ENCODE peak calls at places on chromosome 12, in six cellular contexts. R, H, D, I, K and T are unnamed samples.

GRCh38 chr12:100692502-100692901 is 102.1 kb upstream of the ANO4 start:
- DNase-seq in I (no peak), K (no peak), R (no peak), H (no peak), D (no peak), T (no peak)

GRCh38 chr12:108214486-108214885 is 85.4 kb downstream of the WSCD2 start:
- DNase-seq in I (peak), D (no peak), K (no peak), R (no peak), H (peak), T (no peak)

GRCh38 chr12:31491819-31492598 is 98.9 kb downstream of the DENND5B start:
- DNase-seq in R (no peak), K (no peak), D (peak), I (no peak), H (peak), T (no peak)

GRCh38 chr12:108750471-108751402 is 19.4 kb upstream of the CORO1C start:
- DNase-seq in I (no peak), R (no peak), H (no peak), D (no peak), K (peak), T (no peak)

GRCh38 chr12:50620050-50620974 is 115.5 kb downstream of the DIP2B start:
- DNase-seq in R (no peak), D (no peak), K (peak), H (peak), I (no peak), T (no peak)

GRCh38 chr12:1878214-1878613 is 40.2 kb downstream of the CACNA2D4 start:
- DNase-seq in H (no peak), R (no peak), D (no peak), I (no peak), K (no peak), T (no peak)

GRCh38 chr12:51620448-51620847 is 29.4 kb downstream of the SCN8A start:
- DNase-seq in H (peak), K (no peak), D (no peak), R (no peak), I (no peak), T (no peak)

GRCh38 chr12:51217133-51217967 is 512 bp downstream of the POU6F1 start:
- DNase-seq in H (peak), D (peak), R (peak), I (peak), K (peak), T (peak)

GRCh38 chr12:47652491-47653234 is 53.2 kb downstream of the RPAP3 start:
- DNase-seq in H (no peak), D (peak), R (no peak), I (no peak), K (no peak), T (no peak)

GRCh38 chr12:44654641-44655625 is 221.2 kb downstream of the NELL2 start:
- DNase-seq in H (no peak), D (no peak), K (no peak), I (no peak), R (no peak), T (no peak)

GRCh38 chr12:89166525-89166934 is 185.8 kb downstream of the DUSP6 start:
- DNase-seq in I (no peak), R (no peak), H (peak), D (no peak), K (no peak), T (no peak)

GRCh38 chr12:57476162-57476992 is 3.3 kb downstream of the ARHGAP9 start:
- DNase-seq in D (no peak), I (peak), H (no peak), K (no peak), R (peak), T (peak)

GRCh38 chr12:32051511-32052299 is 54.9 kb upstream of the BICD1 start:
- DNase-seq in D (no peak), R (no peak), I (no peak), K (no peak), H (peak), T (no peak)

GRCh38 chr12:83245156-83245555 is 558.5 kb downstream of the TMTC2 start:
- DNase-seq in K (no peak), I (no peak), D (no peak), H (no peak), R (no peak), T (no peak)

GRCh38 chr12:108833355-108833733 is 24.0 kb downstream of the SSH1 start:
- DNase-seq in H (peak), I (no peak), R (no peak), K (peak), D (peak), T (no peak)

GRCh38 chr12:43805149-43805856 is 814 bp downstream of the TWF1 start:
- DNase-seq in H (peak), I (no peak), R (no peak), D (peak), K (no peak), T (no peak)

GRCh38 chr12:13686243-13686642 is 295.2 kb downstream of the GRIN2B start:
- DNase-seq in I (no peak), R (no peak), K (no peak), H (no peak), D (no peak), T (no peak)

GRCh38 chr12:19799216-19799615 is 359.9 kb downstream of the AEBP2 start:
- DNase-seq in H (peak), D (no peak), K (no peak), I (no peak), R (no peak), T (no peak)

GRCh38 chr12:8527250-8528130 is 13.2 kb downstream of the CLEC4E start:
- DNase-seq in R (no peak), K (no peak), H (no peak), I (peak), D (no peak), T (no peak)

GRCh38 chr12:107287436-107288413 is 194.4 kb upstream of the CRY1 start:
- DNase-seq in H (no peak), D (no peak), R (no peak), K (no peak), I (no peak), T (no peak)

GRCh38 chr12:11904124-11904523 is 166.6 kb upstream of the BCL2L14 start:
- DNase-seq in H (no peak), D (no peak), R (no peak), K (no peak), I (no peak), T (no peak)

GRCh38 chr12:46380397-46380796 is 7.8 kb upstream of the SLC38A2 start:
- DNase-seq in R (no peak), H (no peak), K (no peak), I (no peak), D (no peak), T (no peak)

GRCh38 chr12:96026331-96026730 is 9.1 kb downstream of the LTA4H start:
- DNase-seq in H (peak), D (no peak), I (no peak), K (no peak), R (no peak), T (no peak)

GRCh38 chr12:89060133-89060532 is 292.2 kb downstream of the DUSP6 start:
- DNase-seq in R (no peak), K (no peak), I (no peak), H (no peak), D (no peak), T (no peak)

GRCh38 chr12:93886533-93887511 is 209.6 kb downstream of the CRADD start:
- DNase-seq in D (peak), I (no peak), H (no peak), K (no peak), R (no peak), T (no peak)

GRCh38 chr12:44477331-44477980 is 398.7 kb downstream of the NELL2 start:
- DNase-seq in D (no peak), R (no peak), H (no peak), K (no peak), I (no peak), T (no peak)

GRCh38 chr12:53703746-53704145 is 23.5 kb downstream of the CALCOCO1 start:
- DNase-seq in H (no peak), I (no peak), D (no peak), K (no peak), R (no peak), T (no peak)

GRCh38 chr12:71208053-71208685 is 50.4 kb upstream of the TSPAN8 start:
- DNase-seq in K (no peak), R (no peak), H (no peak), D (no peak), I (no peak), T (no peak)

GRCh38 chr12:43370299-43370698 is 181.7 kb downstream of the ADAMTS20 start:
- DNase-seq in R (no peak), D (no peak), K (no peak), I (no peak), H (peak), T (no peak)

GRCh38 chr12:868722-869121 is 80.8 kb downstream of the RAD52 start:
- DNase-seq in K (no peak), H (no peak), D (no peak), R (no peak), I (no peak), T (no peak)

GRCh38 chr12:112524676-112525425 is 106.1 kb downstream of the PTPN11 start:
- DNase-seq in I (peak), R (no peak), D (no peak), H (peak), K (no peak), T (no peak)
- TF ChIP-seq CTCF in I (no peak), R (no peak), D (no peak), H (no peak), K (no peak), T (no peak)

GRCh38 chr12:56448860-56449621 is at the start of gene TIMELESS:
- DNase-seq in K (peak), R (peak), H (peak), D (peak), I (peak), T (peak)
- TF ChIP-seq CTCF in K (no peak), R (no peak), H (no peak), D (no peak), I (no peak), T (no peak)

GRCh38 chr12:87160848-87161601 is 868.2 kb downstream of the C12orf50 start:
- DNase-seq in K (no peak), D (no peak), R (no peak), I (no peak), H (no peak), T (no peak)

GRCh38 chr12:87152841-87153528 is 876.2 kb downstream of the C12orf50 start:
- DNase-seq in I (no peak), H (no peak), R (no peak), D (no peak), K (no peak), T (no peak)

GRCh38 chr12:87163122-87163521 is 866.1 kb downstream of the C12orf50 start:
- DNase-seq in D (no peak), K (no peak), R (no peak), I (no peak), H (no peak), T (no peak)

GRCh38 chr12:87155616-87156015 is 873.6 kb downstream of the C12orf50 start:
- DNase-seq in D (no peak), H (peak), I (no peak), R (no peak), K (no peak), T (no peak)

GRCh38 chr12:87157791-87158190 is 871.4 kb downstream of the C12orf50 start:
- DNase-seq in I (no peak), R (no peak), K (peak), D (no peak), H (peak), T (no peak)
- TF ChIP-seq CTCF in I (no peak), R (no peak), K (no peak), D (no peak), H (no peak), T (no peak)

GRCh38 chr12:123512838-123513665 is 20.5 kb downstream of the RILPL1 start:
- DNase-seq in D (no peak), R (no peak), I (no peak), K (no peak), H (no peak), T (no peak)
- TF ChIP-seq CTCF in D (no peak), R (no peak), I (no peak), K (no peak), H (no peak), T (no peak)

DNA sequence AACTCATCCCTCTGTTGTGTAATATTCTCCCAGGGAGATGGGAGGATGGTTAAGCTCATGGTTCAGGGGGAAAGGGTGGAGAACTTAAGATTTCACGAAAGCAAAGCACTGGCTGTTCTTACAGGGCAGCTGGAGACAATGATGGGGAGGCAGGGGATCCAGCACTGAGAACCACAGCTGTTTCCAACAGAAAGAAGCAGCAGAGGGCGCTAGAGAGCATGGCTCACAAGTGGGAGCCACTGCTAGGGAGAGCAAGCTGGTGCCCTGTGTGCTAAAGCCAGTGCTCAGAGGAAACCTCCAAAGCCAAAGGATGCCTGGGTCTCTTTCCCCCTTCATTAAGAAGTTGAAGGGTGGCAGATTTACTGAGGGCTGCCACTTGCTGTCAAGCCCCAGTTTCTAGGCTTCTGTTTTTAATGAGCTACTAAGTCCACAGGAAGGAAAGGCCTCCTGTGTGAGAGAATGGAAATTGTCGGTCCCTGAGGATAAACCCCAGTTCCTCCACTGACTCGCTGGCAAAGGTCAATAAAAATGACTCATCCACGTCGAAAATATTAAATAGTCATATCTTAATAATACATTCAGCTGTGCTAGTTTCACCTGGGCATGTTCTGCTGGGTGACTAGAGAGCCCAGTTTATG is 199.7 kb downstream of the ANO2 start:
- DNase-seq in D (peak), I (peak), R (no peak), H (peak), K (peak), T (no peak)
- TF ChIP-seq CTCF in D (peak), I (peak), R (peak), H (peak), K (peak), T (no peak)

DNA sequence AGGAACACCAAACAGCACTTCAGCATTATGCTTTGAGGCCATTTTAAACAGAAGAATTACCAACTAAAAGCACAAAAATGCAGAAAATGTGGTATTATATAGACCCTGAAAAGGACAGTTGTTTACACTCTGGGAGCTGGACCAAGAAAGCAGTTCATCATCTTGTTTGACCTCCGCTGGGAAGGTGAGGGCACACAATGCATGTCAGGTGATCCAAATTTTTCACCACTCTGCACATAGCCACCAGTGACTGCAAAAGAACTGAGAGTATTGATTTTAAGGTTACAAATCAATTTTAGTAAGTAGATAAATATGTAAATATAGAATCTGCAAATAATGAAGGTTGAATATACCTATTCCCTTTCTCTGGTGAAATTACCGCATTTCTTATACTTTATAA is 119.6 kb downstream of the SLC16A7 start:
- DNase-seq in H (no peak), D (no peak), I (no peak), K (no peak), R (no peak), T (no peak)
- TF ChIP-seq CTCF in H (no peak), D (no peak), I (no peak), K (no peak), R (no peak), T (no peak)

DNA sequence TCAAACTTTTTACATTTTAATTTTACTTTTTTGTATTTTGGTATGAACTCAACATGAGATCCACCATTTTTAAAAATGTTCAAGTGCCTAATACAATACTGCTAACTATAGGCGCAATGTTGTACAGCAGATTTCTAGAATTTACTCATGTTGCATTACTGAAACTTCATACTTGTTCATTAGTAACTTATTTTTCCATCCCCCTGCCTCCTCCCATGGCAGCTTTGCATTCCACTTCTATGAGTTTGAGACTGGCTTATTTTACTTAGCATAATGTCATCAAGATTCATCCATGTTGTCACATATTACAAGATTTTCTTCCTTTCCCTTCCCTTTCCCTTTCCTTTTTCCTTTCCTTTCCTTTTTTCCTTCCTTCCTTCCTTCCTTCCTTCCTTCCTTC is 825.9 kb downstream of the SLC16A7 start:
- DNase-seq in H (no peak), D (no peak), I (no peak), R (no peak), K (no peak), T (no peak)
- TF ChIP-seq CTCF in H (no peak), D (no peak), I (no peak), R (no peak), K (no peak), T (no peak)

GRCh38 chr12:132375747-132376463 is 46.5 kb upstream of the GALNT9 start:
- DNase-seq in D (no peak), K (no peak), I (no peak), H (no peak), R (no peak), T (no peak)

GRCh38 chr12:132377147-132377546 is 47.8 kb upstream of the GALNT9 start:
- DNase-seq in H (no peak), I (no peak), R (no peak), D (no peak), K (no peak), T (no peak)

GRCh38 chr12:132374821-132375445 is 45.5 kb upstream of the GALNT9 start:
- DNase-seq in I (no peak), D (no peak), R (no peak), K (no peak), H (no peak), T (no peak)

GRCh38 chr12:132376464-132376830 is 47.1 kb upstream of the GALNT9 start:
- DNase-seq in I (no peak), R (no peak), H (no peak), D (no peak), K (no peak), T (no peak)

DNA sequence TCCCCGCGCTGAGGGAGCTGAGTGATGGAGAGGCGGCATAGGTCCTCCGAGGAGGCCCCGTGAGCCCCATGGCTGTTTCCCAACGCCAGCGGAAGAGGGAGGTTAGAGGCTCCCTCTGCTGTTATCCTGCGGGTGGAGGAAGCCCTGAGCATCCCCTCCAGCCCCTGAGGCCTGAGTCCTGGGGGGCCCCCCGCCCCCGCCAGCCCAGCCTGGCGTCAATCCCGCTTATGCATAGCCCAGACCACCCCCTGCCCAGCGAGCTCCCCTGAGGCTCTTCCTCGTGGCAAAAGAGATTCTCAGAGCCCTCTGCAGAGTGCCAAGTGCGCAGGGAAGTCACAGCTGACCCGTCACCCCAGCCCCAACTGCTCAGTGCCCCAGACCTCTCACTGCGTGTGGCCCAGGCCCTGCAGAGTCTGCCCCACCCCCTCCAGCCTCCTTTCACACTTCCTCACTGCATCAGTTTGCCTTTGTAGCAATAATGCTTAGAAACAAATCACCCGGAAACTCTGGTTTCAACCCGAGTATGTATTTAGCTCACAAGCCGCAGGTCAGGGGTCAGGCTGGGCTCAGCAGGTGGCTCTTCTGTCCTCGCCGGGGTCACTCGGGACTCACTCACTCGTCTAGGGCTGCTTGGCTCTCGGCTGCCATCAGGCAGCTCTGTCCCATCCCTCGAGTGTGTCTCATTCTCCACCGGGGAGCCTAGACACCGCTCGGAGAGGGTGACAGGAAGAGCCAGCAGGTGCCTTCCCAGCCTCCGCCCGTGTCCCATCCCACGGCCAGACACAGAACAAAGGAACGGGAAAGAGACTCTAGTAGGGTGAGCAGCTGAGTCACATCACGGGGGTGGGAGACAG is 44.8 kb upstream of the GALNT9 start:
- DNase-seq in R (no peak), I (no peak), H (peak), K (no peak), D (no peak), T (no peak)
- TF ChIP-seq CTCF in R (no peak), I (no peak), H (peak), K (no peak), D (peak), T (no peak)